ENCODE peak calls at places on chromosomes 12 and 14, in six cellular contexts. F is astrocyte, I is HepG2, K is hepatocyte, U is GM23338, M is HCT116. Q is an unnamed sample.

GRCh38 chr14:85528080-85528881 is 1.7 kb upstream of the FLRT2 start:
- DNase-seq in K (peak), M (no peak), I (peak), F (peak), U (peak), Q (peak)

GRCh38 chr14:104681689-104682074 is 7.7 kb upstream of the INF2 start:
- DNase-seq in M (no peak), F (peak), U (peak), I (peak), K (peak), Q (peak)

GRCh38 chr12:106301611-106302321 is 767 bp upstream of the TCP11L2 start:
- DNase-seq in M (no peak), K (peak), F (peak), I (no peak), U (peak), Q (peak)

GRCh38 chr12:109418848-109419474 is 58.1 kb downstream of the KCTD10 start:
- DNase-seq in F (no peak), U (no peak), I (no peak), K (no peak), M (no peak), Q (no peak)

GRCh38 chr12:132186857-132187620 is 42.8 kb downstream of the NOC4L start:
- DNase-seq in F (no peak), K (no peak), I (no peak), U (no peak), M (no peak), Q (no peak)

GRCh38 chr12:119817944-119818343 is 59.2 kb downstream of the CIT start:
- DNase-seq in M (no peak), I (no peak), U (no peak), F (no peak), K (no peak), Q (no peak)

GRCh38 chr14:72291908-72292688 is 359.9 kb downstream of the RGS6 start:
- DNase-seq in K (peak), F (peak), I (peak), U (peak), M (peak), Q (peak)

GRCh38 chr14:73460691-73461127 is 2.4 kb upstream of the NUMB start:
- DNase-seq in I (no peak), U (no peak), M (no peak), F (peak), K (no peak), Q (no peak)

GRCh38 chr14:34571771-34572170 is 32.3 kb upstream of the EAPP start:
- DNase-seq in U (no peak), K (no peak), I (no peak), F (no peak), M (no peak), Q (no peak)

GRCh38 chr14:23055621-23056256 is 1.6 kb downstream of the CDH24 start:
- DNase-seq in I (no peak), M (no peak), K (peak), F (no peak), U (no peak), Q (no peak)

GRCh38 chr14:89466939-89467338 is 49.9 kb upstream of the FOXN3 start:
- DNase-seq in M (no peak), K (no peak), U (no peak), I (no peak), F (no peak), Q (no peak)

GRCh38 chr12:121273364-121273896 is 23.1 kb downstream of the CAMKK2 start:
- DNase-seq in F (no peak), M (no peak), U (no peak), K (no peak), I (no peak), Q (no peak)

GRCh38 chr12:101832030-101832429 is 1.3 kb upstream of the GNPTAB start:
- DNase-seq in U (no peak), I (no peak), F (no peak), K (no peak), M (no peak), Q (no peak)

GRCh38 chr12:4025420-4026358 is 152.5 kb upstream of the PARP11 start:
- DNase-seq in I (peak), M (no peak), F (no peak), K (no peak), U (peak), Q (peak)

GRCh38 chr12:69415471-69416275 is 54.5 kb upstream of the FRS2 start:
- DNase-seq in F (peak), U (peak), M (peak), K (peak), I (peak), Q (peak)

GRCh38 chr12:67414011-67414715 is 145.0 kb downstream of the CAND1 start:
- DNase-seq in K (no peak), U (peak), I (no peak), M (no peak), F (no peak), Q (no peak)

GRCh38 chr14:39505812-39506211 is 73.6 kb upstream of the FBXO33 start:
- DNase-seq in I (no peak), F (no peak), U (no peak), K (no peak), M (no peak), Q (no peak)

GRCh38 chr14:104859900-104860299 is 5.2 kb upstream of the CEP170B start:
- DNase-seq in K (no peak), F (no peak), U (no peak), I (no peak), M (no peak), Q (no peak)

GRCh38 chr14:91873476-91874265 is 6.3 kb upstream of the TC2N start:
- DNase-seq in K (no peak), I (no peak), U (no peak), F (no peak), M (no peak), Q (no peak)

GRCh38 chr12:55019784-55020183 is at the start of gene NEUROD4:
- DNase-seq in F (peak), M (peak), K (peak), I (peak), U (peak), Q (peak)

GRCh38 chr12:10191865-10192264 is 13.0 kb downstream of the TMEM52B start:
- DNase-seq in K (no peak), F (peak), U (peak), I (no peak), M (no peak), Q (no peak)

GRCh38 chr12:46815792-46816191 is 10.0 kb downstream of the SLC38A4 start:
- DNase-seq in K (no peak), U (no peak), F (no peak), M (no peak), I (no peak), Q (no peak)

GRCh38 chr12:14982562-14982961 is 9.7 kb downstream of the PDE6H start:
- DNase-seq in K (no peak), I (no peak), F (no peak), M (no peak), U (no peak), Q (no peak)

GRCh38 chr12:131013118-131013517 is 59.4 kb downstream of the ADGRD1 start:
- DNase-seq in M (no peak), U (no peak), K (no peak), I (no peak), F (no peak), Q (no peak)

GRCh38 chr14:73726025-73726961 is 12.1 kb upstream of the PNMA1 start:
- DNase-seq in I (no peak), U (no peak), K (no peak), F (no peak), M (no peak), Q (no peak)

GRCh38 chr12:27969011-27969900 is 3.3 kb downstream of the PTHLH start:
- DNase-seq in M (no peak), F (peak), U (peak), K (peak), I (no peak), Q (peak)

GRCh38 chr12:131437706-131438210 is 273.1 kb upstream of the SFSWAP start:
- DNase-seq in I (no peak), M (no peak), U (no peak), K (no peak), F (no peak), Q (no peak)

GRCh38 chr12:124390442-124391116 is 95.7 kb downstream of the RFLNA start:
- DNase-seq in K (no peak), M (peak), U (no peak), I (no peak), F (peak), Q (no peak)

GRCh38 chr14:35220920-35221319 is 71.3 kb upstream of the PSMA6 start:
- DNase-seq in K (no peak), U (no peak), M (no peak), I (no peak), F (no peak), Q (no peak)

GRCh38 chr12:106866426-106867080 is 89.2 kb upstream of the TMEM263 start:
- DNase-seq in M (no peak), U (no peak), K (no peak), I (no peak), F (peak), Q (no peak)

GRCh38 chr14:59630281-59630963 is 53.8 kb upstream of the CCDC175 start:
- DNase-seq in I (no peak), U (peak), F (peak), K (peak), M (no peak), Q (peak)
- H3K4me3 ChIP-seq in I (no peak), U (peak), F (peak), K (peak), M (no peak), Q (peak)

DNA sequence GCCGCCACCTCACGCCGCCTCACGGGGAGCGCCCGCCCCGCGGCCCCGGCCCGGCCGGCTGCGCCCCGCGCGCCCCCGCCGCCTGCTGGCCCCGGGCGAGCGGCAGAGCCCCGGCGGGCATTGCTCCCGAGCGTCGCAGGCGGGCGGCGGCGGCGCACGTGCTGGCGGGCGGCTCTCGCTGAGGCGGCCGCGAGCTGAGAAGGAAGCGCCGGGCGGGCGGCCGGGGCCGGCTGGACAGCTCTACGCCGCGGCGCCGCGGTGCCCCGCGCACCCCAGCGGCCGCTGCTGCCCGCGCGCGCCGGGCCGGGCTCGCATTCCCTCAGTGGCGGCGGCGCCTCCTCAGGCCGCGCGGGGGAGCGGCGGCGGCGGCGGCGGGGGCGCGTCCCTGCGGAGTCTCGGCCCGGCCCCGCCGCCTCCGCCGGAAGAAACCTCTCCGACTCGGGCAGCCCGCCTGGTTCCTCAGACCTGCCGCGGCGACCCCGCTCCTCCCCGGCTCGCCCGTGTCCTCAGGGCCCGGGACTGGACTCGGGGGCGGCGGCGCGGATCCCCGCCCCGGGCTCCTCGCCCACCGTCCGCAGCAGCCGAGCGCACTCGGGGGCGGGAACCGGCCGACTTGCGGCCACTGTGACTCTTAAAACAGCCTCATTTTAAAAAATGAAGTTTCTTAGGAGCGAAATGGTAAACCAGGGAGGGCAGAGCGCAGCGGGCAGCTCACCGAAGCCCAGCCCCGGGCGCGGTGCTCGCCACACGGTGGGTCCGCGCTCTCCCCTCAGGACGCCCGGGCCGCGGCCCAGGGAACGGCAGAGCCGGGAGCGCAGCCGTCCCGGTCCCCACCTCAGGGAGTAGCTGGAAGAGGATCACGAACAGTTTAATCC is at the start of gene PITPNM2:
- DNase-seq in I (no peak), U (peak), F (no peak), M (no peak), K (peak), Q (peak)
- H2AFZ ChIP-seq in I (no peak), U (peak), F (peak), M (no peak), K (peak), Q (peak)

GRCh38 chr12:13194462-13195110 is 1.9 kb upstream of the EMP1 start:
- DNase-seq in K (peak), M (no peak), I (no peak), U (no peak), F (no peak), Q (no peak)
- H3K27ac ChIP-seq in K (peak), M (no peak), I (no peak), U (no peak), F (peak), Q (no peak)

DNA sequence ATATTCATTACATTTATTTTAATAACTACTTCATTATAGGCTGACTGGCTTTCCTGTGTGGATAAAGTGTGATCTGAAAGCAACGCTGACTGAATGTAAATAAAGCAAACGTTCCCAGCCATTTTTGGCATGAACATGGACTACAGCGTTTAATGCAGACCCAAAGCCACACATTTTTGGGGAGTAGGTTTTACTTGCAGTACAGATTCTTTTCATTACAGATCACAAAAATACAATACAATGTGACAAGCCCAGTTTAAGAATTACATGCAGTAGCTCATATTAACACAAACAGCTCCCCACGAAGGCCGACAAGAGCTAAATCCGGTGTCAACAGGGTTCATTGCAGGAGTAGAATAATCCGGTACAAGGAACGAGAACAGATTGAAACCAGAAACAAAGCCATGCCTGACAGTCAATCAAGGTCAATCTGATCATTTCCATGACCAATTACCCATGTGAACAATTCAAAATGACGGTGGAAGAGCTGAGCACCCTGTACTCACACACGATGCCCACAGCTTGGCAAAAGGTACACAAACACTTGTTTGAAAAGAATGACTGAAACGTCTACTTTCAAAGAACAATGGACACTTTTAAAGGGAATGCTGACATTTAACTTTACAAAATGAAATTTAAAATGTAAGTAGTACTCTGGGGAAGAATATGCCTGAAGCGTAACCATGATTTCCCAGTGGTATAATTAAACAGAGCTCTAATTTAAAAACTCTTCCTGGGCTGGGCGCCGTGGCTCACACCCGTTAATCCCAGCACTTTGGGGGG is 5.3 kb downstream of the BAG5 start:
- DNase-seq in M (no peak), K (no peak), F (no peak), I (no peak), U (no peak), Q (no peak)
- H3K4me3 ChIP-seq in M (no peak), K (no peak), F (no peak), I (no peak), U (no peak), Q (no peak)

DNA sequence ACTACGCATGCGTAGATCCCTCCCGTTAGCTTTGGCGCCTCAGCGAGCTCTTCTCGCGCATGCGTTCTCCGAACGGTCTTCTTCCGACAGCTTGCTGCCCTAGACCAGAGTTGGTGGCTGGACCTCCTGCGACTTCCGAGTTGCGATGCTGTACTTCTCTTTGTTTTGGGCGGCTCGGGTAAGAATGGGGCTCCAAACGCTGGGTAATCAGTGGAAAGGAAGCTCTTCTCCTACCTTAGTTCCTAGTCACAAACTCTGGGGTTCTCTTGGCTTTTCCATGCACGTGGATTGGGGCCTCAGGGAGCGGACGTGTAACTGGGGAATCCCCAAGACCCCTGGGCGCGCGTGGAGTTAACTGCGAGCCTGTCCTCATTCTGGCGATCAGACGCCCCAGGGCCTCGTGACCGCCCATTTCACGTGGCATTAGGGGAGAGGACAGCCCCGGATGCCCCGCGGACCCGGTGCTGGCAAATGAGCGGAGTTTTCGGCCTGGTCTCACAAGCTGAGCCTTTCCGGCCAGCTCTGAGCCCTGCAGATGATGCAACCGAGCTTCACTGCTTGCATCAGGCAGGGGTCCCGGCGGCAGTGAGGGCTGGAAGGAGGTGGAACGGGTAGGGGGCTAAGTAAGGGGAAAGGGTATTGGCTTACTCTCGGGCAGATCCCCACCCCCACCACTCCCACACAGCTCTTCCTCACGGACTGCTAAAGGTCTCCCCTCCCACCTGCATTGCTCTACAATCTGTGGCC is at the start of gene SHMT2:
- DNase-seq in I (peak), M (peak), U (peak), F (peak), K (peak), Q (peak)
- H2AFZ ChIP-seq in I (peak), M (no peak), U (peak), F (peak), K (peak), Q (peak)

GRCh38 chr12:52945389-52946232 is 3.3 kb upstream of the KRT18 start:
- DNase-seq in I (peak), U (peak), M (no peak), F (peak), K (peak), Q (peak)
- H3K27ac ChIP-seq in I (peak), U (peak), M (peak), F (peak), K (peak), Q (peak)

Q was measured in neural progenitor cell.